ENCODE peak calls at places on chromosomes 5 and 9, in four cellular contexts. One of them, this sample, is unnamed.

GRCh38 chr5:152140391-152140790 is 215.7 kb upstream of the GLRA1 start:
- DNase-seq in K562: no peak
- DNase-seq in A549: no peak
- DNase-seq in HepG2: no peak
- DNase-seq in this sample: no peak

GRCh38 chr9:69173891-69174644 is at the start of gene TJP2:
- DNase-seq in A549: no peak
- DNase-seq in HepG2: peak
- DNase-seq in K562: peak
- DNase-seq in this sample: peak

GRCh38 chr5:33891731-33892418 is at the start of gene ADAMTS12:
- DNase-seq in A549: no peak
- DNase-seq in K562: peak
- DNase-seq in HepG2: no peak
- DNase-seq in this sample: peak

GRCh38 chr9:104875897-104876296 is 52.1 kb downstream of the ABCA1 start:
- DNase-seq in K562: no peak
- DNase-seq in A549: no peak
- DNase-seq in HepG2: no peak
- DNase-seq in this sample: no peak

GRCh38 chr5:61449756-61450155 is 117.7 kb downstream of the ZSWIM6 start:
- DNase-seq in A549: no peak
- DNase-seq in HepG2: no peak
- DNase-seq in K562: no peak
- DNase-seq in this sample: no peak

GRCh38 chr5:86795659-86796058 is 177.9 kb downstream of the COX7C start:
- DNase-seq in A549: no peak
- DNase-seq in K562: no peak
- DNase-seq in HepG2: no peak
- DNase-seq in this sample: no peak

GRCh38 chr5:116097301-116097700 is 12.5 kb downstream of the COMMD10 start:
- DNase-seq in A549: no peak
- DNase-seq in K562: no peak
- DNase-seq in HepG2: no peak
- DNase-seq in this sample: no peak

GRCh38 chr5:140342896-140343295 is 3.5 kb downstream of the HBEGF start:
- DNase-seq in A549: no peak
- DNase-seq in K562: no peak
- DNase-seq in HepG2: no peak
- DNase-seq in this sample: no peak

GRCh38 chr9:21023861-21024260 is 7.6 kb downstream of the HACD4 start:
- DNase-seq in K562: no peak
- DNase-seq in A549: no peak
- DNase-seq in HepG2: no peak
- DNase-seq in this sample: no peak

GRCh38 chr5:137708796-137709559 is 26.9 kb downstream of the KLHL3 start:
- DNase-seq in A549: no peak
- DNase-seq in K562: no peak
- DNase-seq in HepG2: no peak
- DNase-seq in this sample: no peak

GRCh38 chr9:137236238-137236935 is 4.7 kb upstream of the TUBB4B start:
- DNase-seq in K562: peak
- DNase-seq in HepG2: peak
- DNase-seq in A549: peak
- DNase-seq in this sample: peak

GRCh38 chr5:82470185-82470584 is 192.0 kb upstream of the RPS23 start:
- DNase-seq in K562: no peak
- DNase-seq in HepG2: no peak
- DNase-seq in A549: no peak
- DNase-seq in this sample: no peak

GRCh38 chr5:68960961-68961360 is 132.9 kb upstream of the SLC30A5 start:
- DNase-seq in HepG2: no peak
- DNase-seq in A549: no peak
- DNase-seq in K562: no peak
- DNase-seq in this sample: no peak

GRCh38 chr9:108534741-108535140 is 321.0 kb downstream of the ACTL7B start:
- DNase-seq in K562: no peak
- DNase-seq in A549: no peak
- DNase-seq in HepG2: no peak
- DNase-seq in this sample: no peak

GRCh38 chr9:14183001-14183400 is 130.9 kb downstream of the NFIB start:
- DNase-seq in K562: no peak
- DNase-seq in HepG2: no peak
- DNase-seq in A549: no peak
- DNase-seq in this sample: no peak

GRCh38 chr9:87337335-87338074 is 160.2 kb upstream of the DAPK1 start:
- DNase-seq in K562: no peak
- DNase-seq in HepG2: no peak
- DNase-seq in A549: peak
- DNase-seq in this sample: peak

GRCh38 chr9:113511856-113512761 is 48.6 kb downstream of the RGS3 start:
- DNase-seq in HepG2: no peak
- DNase-seq in K562: no peak
- DNase-seq in A549: no peak
- DNase-seq in this sample: no peak

DNA sequence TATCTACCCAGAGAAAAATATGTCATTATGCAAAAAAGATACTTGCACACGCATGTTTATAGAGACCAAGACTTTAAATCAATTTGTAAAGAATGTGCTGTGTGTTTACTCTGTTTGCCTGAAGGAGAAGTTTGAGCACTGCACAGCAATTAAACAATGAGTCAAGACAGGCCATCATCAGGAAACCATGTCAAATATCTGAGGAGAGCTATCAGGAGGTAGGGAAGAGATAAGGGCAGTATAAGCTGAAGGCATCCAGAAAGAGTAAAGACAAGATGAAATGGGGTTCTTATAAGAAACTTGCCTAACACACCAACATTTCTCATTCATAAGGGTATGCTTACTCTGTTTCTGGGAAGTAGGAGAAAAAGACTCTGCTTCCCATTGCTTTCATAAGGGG is 405.8 kb upstream of the PTGER4 start:
- DNase-seq in HepG2: no peak
- DNase-seq in A549: no peak
- DNase-seq in K562: no peak
- DNase-seq in this sample: no peak
- TF ChIP-seq JUN in HepG2: no peak
- TF ChIP-seq JUN in A549: no peak
- TF ChIP-seq JUN in K562: no peak
- TF ChIP-seq JUN in this sample: no peak

DNA sequence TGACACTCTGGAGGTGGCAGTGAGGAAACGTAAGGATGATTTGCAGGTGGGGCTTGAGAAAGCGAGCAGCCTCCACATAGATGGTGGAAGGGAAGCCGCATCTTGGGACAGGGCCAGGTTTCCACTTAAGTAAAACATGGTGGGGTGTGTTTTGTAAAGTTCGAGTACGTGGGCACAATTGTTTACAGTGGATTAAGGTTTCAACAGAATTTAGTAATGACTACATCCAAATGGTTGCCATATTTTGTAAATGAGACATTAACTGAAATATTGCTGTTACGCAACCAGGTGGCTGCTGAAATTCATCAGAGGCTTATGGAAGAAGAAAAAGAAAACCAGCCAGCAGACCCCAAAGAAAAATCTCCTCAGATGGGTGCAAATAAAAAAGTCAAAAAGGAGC is 85.4 kb upstream of the IL7R start:
- DNase-seq in A549: no peak
- DNase-seq in HepG2: no peak
- DNase-seq in K562: no peak
- DNase-seq in this sample: no peak
- TF ChIP-seq HMGXB4 in A549: no peak
- TF ChIP-seq HMGXB4 in HepG2: no peak
- TF ChIP-seq HMGXB4 in K562: no peak
- TF ChIP-seq HMGXB4 in this sample: no peak

GRCh38 chr9:100473271-100474081 is 527 bp downstream of the TMEFF1 start:
- DNase-seq in A549: peak
- DNase-seq in HepG2: no peak
- DNase-seq in K562: peak
- DNase-seq in this sample: peak
- TF ChIP-seq JUN in A549: no peak
- TF ChIP-seq JUN in HepG2: no peak
- TF ChIP-seq JUN in K562: no peak
- TF ChIP-seq JUN in this sample: peak

GRCh38 chr9:122978586-122978985 is 37.8 kb downstream of the RABGAP1 start:
- DNase-seq in HepG2: no peak
- DNase-seq in A549: no peak
- DNase-seq in K562: no peak
- DNase-seq in this sample: no peak

GRCh38 chr9:122975196-122975595 is 34.4 kb downstream of the RABGAP1 start:
- DNase-seq in HepG2: no peak
- DNase-seq in A549: no peak
- DNase-seq in K562: no peak
- DNase-seq in this sample: no peak
- TF ChIP-seq HMGXB4 in HepG2: no peak
- TF ChIP-seq HMGXB4 in A549: no peak
- TF ChIP-seq HMGXB4 in K562: no peak
- TF ChIP-seq HMGXB4 in this sample: no peak

This sample was measured in WTC11.